ENCODE peak calls at places on chromosome 15, in ten cellular contexts. X is AG10803; O is T-helper 2 cell; M is activated effector memory CD4-positive, alpha-beta T cell treated with Interleukin-2 at 50 U/mL for 16 hours; S is ELF-1; Q is NCI-H524; G is kidney glomerular epithelial cell; B is AML-193; F is NCI-H345; W is memory B cell. J is an unnamed sample.

GRCh38 chr15:36605626-36606263 is 26.3 kb downstream of the CDIN1 start:
- DNase-seq in X (no peak), O (no peak), M (no peak), S (no peak), Q (peak), G (no peak), B (no peak), F (no peak), W (no peak), J (no peak)

GRCh38 chr15:65115542-65115941 is 542 bp upstream of the UBAP1L start:
- DNase-seq in X (no peak), O (no peak), M (no peak), S (no peak), Q (peak), G (no peak), B (no peak), F (peak), W (no peak), J (no peak)

GRCh38 chr15:59333401-59334062 is 39.1 kb downstream of the MYO1E start:
- DNase-seq in X (no peak), O (no peak), M (no peak), S (no peak), Q (no peak), G (no peak), B (no peak), F (no peak), W (no peak), J (no peak)

GRCh38 chr15:93253656-93254055 is 164.6 kb upstream of the RGMA start:
- DNase-seq in X (no peak), O (no peak), M (no peak), S (no peak), Q (peak), G (no peak), B (no peak), F (no peak), W (no peak), J (no peak)

GRCh38 chr15:76293361-76293760 is 17.9 kb downstream of the ETFA start:
- DNase-seq in X (peak), O (no peak), M (no peak), S (no peak), Q (no peak), G (no peak), B (no peak), F (no peak), W (no peak), J (no peak)

GRCh38 chr15:71473751-71474150 is 336.6 kb upstream of the NR2E3 start:
- DNase-seq in X (no peak), O (no peak), M (no peak), S (no peak), Q (no peak), G (no peak), B (no peak), F (no peak), W (no peak), J (no peak)

GRCh38 chr15:99982662-99983061 is 249.4 kb upstream of the LYSMD4 start:
- DNase-seq in X (no peak), O (no peak), M (no peak), S (no peak), Q (peak), G (no peak), B (no peak), F (no peak), W (no peak), J (no peak)

GRCh38 chr15:29844290-29844903 is 22.1 kb upstream of the TJP1 start:
- DNase-seq in X (no peak), O (no peak), M (no peak), S (no peak), Q (no peak), G (no peak), B (no peak), F (no peak), W (no peak), J (no peak)

GRCh38 chr15:60374628-60375081 is 23.1 kb downstream of the ANXA2 start:
- DNase-seq in X (peak), O (no peak), M (no peak), S (peak), Q (peak), G (peak), B (no peak), F (peak), W (no peak), J (no peak)

GRCh38 chr15:77739591-77740378 is 107.1 kb upstream of the LINGO1 start:
- DNase-seq in X (no peak), O (no peak), M (no peak), S (peak), Q (peak), G (no peak), B (no peak), F (peak), W (no peak), J (no peak)

GRCh38 chr15:69059170-69059943 is 44.9 kb downstream of the NOX5 start:
- DNase-seq in X (peak), O (peak), M (peak), S (peak), Q (peak), G (peak), B (peak), F (peak), W (peak), J (peak)

GRCh38 chr15:78620839-78621421 is at the start of gene CHRNA3:
- DNase-seq in X (no peak), O (no peak), M (no peak), S (peak), Q (no peak), G (no peak), B (no peak), F (no peak), W (no peak), J (no peak)

GRCh38 chr15:99385865-99386264 is 134.6 kb downstream of the LRRC28 start:
- DNase-seq in X (peak), O (no peak), M (no peak), S (no peak), Q (no peak), G (no peak), B (no peak), F (no peak), W (no peak), J (no peak)

GRCh38 chr15:40100947-40101905 is 7.5 kb downstream of the BMF start:
- DNase-seq in X (no peak), O (no peak), M (no peak), S (no peak), Q (no peak), G (no peak), B (peak), F (no peak), W (no peak), J (no peak)

GRCh38 chr15:23497710-23498111 is 50.7 kb upstream of the GOLGA6L2 start:
- DNase-seq in X (peak), O (no peak), M (no peak), S (no peak), Q (peak), G (no peak), B (no peak), F (no peak), W (no peak), J (peak)

GRCh38 chr15:67024322-67024997 is 40.9 kb upstream of the SMAD3 start:
- DNase-seq in X (peak), O (no peak), M (no peak), S (peak), Q (no peak), G (peak), B (peak), F (peak), W (no peak), J (no peak)

GRCh38 chr15:90266485-90266884 is 1.0 kb downstream of the NGRN start:
- DNase-seq in X (peak), O (no peak), M (no peak), S (no peak), Q (no peak), G (no peak), B (no peak), F (no peak), W (no peak), J (no peak)

GRCh38 chr15:74763416-74763815 is 14.8 kb downstream of the CYP1A2 start:
- DNase-seq in X (no peak), O (no peak), M (no peak), S (no peak), Q (no peak), G (no peak), B (no peak), F (peak), W (no peak), J (no peak)

GRCh38 chr15:60563066-60563465 is 84.1 kb upstream of the ICE2 start:
- DNase-seq in X (no peak), O (no peak), M (no peak), S (no peak), Q (no peak), G (no peak), B (no peak), F (no peak), W (no peak), J (no peak)

GRCh38 chr15:85756411-85757072 is 38.2 kb downstream of the KLHL25 start:
- DNase-seq in X (peak), O (no peak), M (no peak), S (no peak), Q (no peak), G (no peak), B (peak), F (no peak), W (no peak), J (no peak)

GRCh38 chr15:87562203-87562602 is 694.3 kb downstream of the NTRK3 start:
- DNase-seq in X (no peak), O (no peak), M (no peak), S (no peak), Q (no peak), G (no peak), B (no peak), F (no peak), W (no peak), J (no peak)

GRCh38 chr15:47742334-47742733 is 25.0 kb downstream of the SEMA6D start:
- DNase-seq in X (no peak), O (no peak), M (no peak), S (peak), Q (no peak), G (no peak), B (no peak), F (no peak), W (no peak), J (no peak)

GRCh38 chr15:38545179-38545578 is 19.4 kb downstream of the RASGRP1 start:
- DNase-seq in X (no peak), O (no peak), M (no peak), S (no peak), Q (no peak), G (no peak), B (no peak), F (no peak), W (no peak), J (no peak)

GRCh38 chr15:48514103-48514817 is 131.2 kb downstream of the FBN1 start:
- DNase-seq in X (no peak), O (no peak), M (no peak), S (no peak), Q (no peak), G (no peak), B (no peak), F (no peak), W (no peak), J (no peak)